ENCODE peak calls at places on chromosomes 13 and 19, in six cellular contexts. H is hepatocyte, V is tibial nerve, S is AG04449, P is Peyer's patch, F is BJ. X is an unnamed sample.

GRCh38 chr13:37338721-37339120 is 233.3 kb upstream of the CSNK1A1L start:
- DNase-seq in H (no peak), V (no peak), S (no peak), P (no peak), F (no peak), X (no peak)

GRCh38 chr13:113731192-113732175 is 27.5 kb upstream of the TMEM255B start:
- DNase-seq in H (no peak), V (no peak), S (no peak), P (no peak), F (no peak), X (no peak)

GRCh38 chr13:81480634-81481033 is 1139.7 kb upstream of the SPRY2 start:
- DNase-seq in H (peak), V (no peak), S (no peak), P (no peak), F (no peak), X (no peak)

GRCh38 chr19:16659464-16659831 is 496 bp downstream of the SMIM7 start:
- DNase-seq in H (no peak), V (no peak), S (no peak), P (no peak), F (no peak), X (no peak)

GRCh38 chr13:110713981-110714797 is 689 bp downstream of the ING1 start:
- DNase-seq in H (peak), V (peak), S (no peak), P (peak), F (no peak), X (no peak)

GRCh38 chr19:19482785-19483625 is 32.3 kb downstream of the TSSK6 start:
- DNase-seq in H (no peak), V (no peak), S (no peak), P (no peak), F (no peak), X (no peak)

GRCh38 chr13:42152495-42152894 is 104.0 kb downstream of the DGKH start:
- DNase-seq in H (no peak), V (no peak), S (no peak), P (no peak), F (no peak), X (no peak)

GRCh38 chr19:50601407-50602088 is 33.3 kb upstream of the LRRC4B start:
- DNase-seq in H (no peak), V (no peak), S (no peak), P (no peak), F (no peak), X (no peak)

GRCh38 chr13:47046706-47047105 is 149.9 kb upstream of the HTR2A start:
- DNase-seq in H (no peak), V (no peak), S (no peak), P (no peak), F (no peak), X (no peak)

GRCh38 chr13:101673360-101674105 is 221.1 kb downstream of the ITGBL1 start:
- DNase-seq in H (no peak), V (no peak), S (no peak), P (no peak), F (no peak), X (no peak)

GRCh38 chr13:71771144-71771543 is 95.9 kb downstream of the DACH1 start:
- DNase-seq in H (no peak), V (no peak), S (no peak), P (no peak), F (no peak), X (no peak)

GRCh38 chr13:26914624-26915023 is 154.0 kb upstream of the GPR12 start:
- DNase-seq in H (no peak), V (no peak), S (no peak), P (no peak), F (no peak), X (no peak)

GRCh38 chr13:24626449-24626848 is 53.8 kb upstream of the ATP12A start:
- DNase-seq in H (no peak), V (no peak), S (no peak), P (peak), F (no peak), X (no peak)

GRCh38 chr13:99307247-99307646 is at the start of gene GPR183:
- DNase-seq in H (no peak), V (no peak), S (no peak), P (no peak), F (no peak), X (no peak)

GRCh38 chr13:44396963-44397580 is 23.4 kb downstream of the SERP2 start:
- DNase-seq in H (peak), V (no peak), S (no peak), P (no peak), F (peak), X (peak)

GRCh38 chr19:38555200-38555599 is 62.6 kb downstream of the MAP4K1 start:
- DNase-seq in H (no peak), V (no peak), S (no peak), P (no peak), F (no peak), X (no peak)

GRCh38 chr13:74210693-74211393 is 76.6 kb upstream of the KLF12 start:
- DNase-seq in H (peak), V (no peak), S (peak), P (no peak), F (peak), X (peak)

GRCh38 chr13:110910013-110910890 is 4.6 kb downstream of the ANKRD10 start:
- DNase-seq in H (no peak), V (no peak), S (no peak), P (peak), F (no peak), X (no peak)

GRCh38 chr13:99105160-99105559 is 95.5 kb upstream of the UBAC2 start:
- DNase-seq in H (no peak), V (no peak), S (no peak), P (no peak), F (no peak), X (no peak)

GRCh38 chr13:61095885-61096284 is 319.8 kb downstream of the PCDH20 start:
- DNase-seq in H (no peak), V (no peak), S (no peak), P (no peak), F (no peak), X (no peak)

GRCh38 chr13:39415403-39415802 is 187.6 kb downstream of the LHFPL6 start:
- DNase-seq in H (no peak), V (no peak), S (no peak), P (no peak), F (no peak), X (no peak)

GRCh38 chr19:18848860-18849661 is 17.3 kb downstream of the UPF1 start:
- DNase-seq in H (no peak), V (peak), S (no peak), P (peak), F (no peak), X (no peak)

GRCh38 chr13:27170221-27170520 is 1.4 kb downstream of the USP12 start:
- DNase-seq in H (no peak), V (no peak), S (no peak), P (no peak), F (no peak), X (no peak)

GRCh38 chr13:76852991-76853390 is 33.2 kb downstream of the KCTD12 start:
- DNase-seq in H (no peak), V (no peak), S (no peak), P (no peak), F (no peak), X (peak)

GRCh38 chr13:97976551-97977375 is 23.3 kb downstream of the IPO5 start:
- DNase-seq in H (peak), V (no peak), S (no peak), P (no peak), F (no peak), X (no peak)

GRCh38 chr13:79709526-79709925 is 228.6 kb downstream of the NDFIP2 start:
- DNase-seq in H (no peak), V (no peak), S (no peak), P (no peak), F (peak), X (no peak)

GRCh38 chr19:38278751-38279150 is 14.4 kb downstream of the SPINT2 start:
- DNase-seq in H (no peak), V (no peak), S (no peak), P (no peak), F (no peak), X (no peak)

GRCh38 chr13:40057228-40057627 is 401.8 kb downstream of the COG6 start:
- DNase-seq in H (no peak), V (no peak), S (no peak), P (no peak), F (no peak), X (no peak)

GRCh38 chr19:53849237-53849676 is 18.4 kb upstream of the MYADM start:
- DNase-seq in H (no peak), V (no peak), S (no peak), P (no peak), F (peak), X (no peak)

GRCh38 chr19:7928334-7928706 is 2.4 kb upstream of the CTXN1 start:
- DNase-seq in H (no peak), V (no peak), S (no peak), P (no peak), F (no peak), X (no peak)
- H3K4me3 ChIP-seq in H (no peak), V (no peak), S (no peak), P (no peak), F (peak), X (no peak)

DNA sequence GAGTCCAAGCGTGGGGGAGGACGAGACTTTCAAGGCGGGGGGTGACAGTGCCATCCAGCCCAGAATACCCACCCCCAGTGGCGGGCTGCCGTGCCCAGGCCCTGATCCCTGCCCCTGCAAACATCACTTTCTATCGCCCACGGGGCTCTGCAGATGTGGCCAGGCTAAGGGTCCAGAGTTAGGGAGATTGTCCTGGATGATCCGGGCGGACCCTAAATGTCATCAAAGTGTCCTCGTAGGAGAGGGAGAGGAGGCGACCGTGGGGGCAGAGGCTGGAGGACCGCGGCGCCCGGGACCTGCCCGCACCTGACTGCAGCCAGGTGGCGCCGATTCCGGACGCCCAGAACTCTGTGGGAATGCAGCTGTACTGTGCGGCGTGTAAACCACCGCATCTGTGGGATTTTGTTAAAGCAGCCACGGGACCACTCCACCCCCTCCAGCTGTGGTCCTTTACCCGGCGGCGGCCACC is 32.4 kb downstream of the GJA3 start:
- DNase-seq in H (peak), V (no peak), S (no peak), P (peak), F (no peak), X (no peak)
- TF ChIP-seq CTCF in H (peak), V (peak), S (peak), P (peak), F (peak), X (peak)

DNA sequence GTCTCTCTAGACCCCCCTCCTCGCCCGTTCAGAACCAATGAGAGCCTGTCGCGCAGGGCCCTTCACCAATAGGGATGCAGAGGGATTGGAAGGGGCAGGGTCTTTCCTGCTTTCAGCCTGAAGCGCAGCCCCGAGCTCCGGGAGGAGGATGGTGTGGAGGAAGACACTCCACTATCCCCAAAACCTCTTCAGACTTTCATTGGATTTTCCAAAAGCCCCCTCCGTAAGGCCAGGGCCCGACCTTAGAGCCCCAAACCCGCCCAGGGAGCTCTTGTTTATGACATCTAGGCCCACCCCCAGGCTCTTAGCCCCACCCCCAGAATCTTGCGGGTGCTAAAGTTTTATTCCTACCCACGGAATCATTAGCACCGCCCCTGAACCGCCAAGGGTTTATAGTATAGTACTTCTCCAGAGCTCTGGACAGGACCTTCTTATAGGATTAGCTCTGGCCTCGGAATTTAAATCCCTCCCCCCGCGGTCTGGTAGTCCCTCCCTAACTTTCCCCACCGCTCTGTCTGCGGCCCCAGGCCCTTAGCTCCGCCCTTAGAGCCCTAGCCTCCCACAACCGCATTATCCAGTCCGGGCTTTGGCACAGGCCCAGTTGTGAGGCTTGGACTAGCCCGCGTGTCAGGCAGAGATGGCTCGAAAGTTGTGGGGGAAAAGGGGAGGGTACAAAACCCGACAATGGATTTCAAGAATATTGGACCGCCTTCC is 6.6 kb upstream of the EML2 start:
- DNase-seq in H (peak), V (no peak), S (no peak), P (peak), F (peak), X (no peak)
- H3K4me3 ChIP-seq in H (peak), V (peak), S (peak), P (peak), F (peak), X (peak)

GRCh38 chr19:29844891-29845575 is 33.2 kb downstream of the CCNE1 start:
- DNase-seq in H (peak), V (peak), S (peak), P (peak), F (peak), X (peak)
- TF ChIP-seq CTCF in H (no peak), V (no peak), S (no peak), P (no peak), F (no peak), X (no peak)

GRCh38 chr13:108657520-108657919 is 28.1 kb downstream of the MYO16 start:
- DNase-seq in H (no peak), V (no peak), S (no peak), P (no peak), F (no peak), X (no peak)
- H3K4me3 ChIP-seq in H (no peak), V (no peak), S (no peak), P (no peak), F (no peak), X (no peak)

DNA sequence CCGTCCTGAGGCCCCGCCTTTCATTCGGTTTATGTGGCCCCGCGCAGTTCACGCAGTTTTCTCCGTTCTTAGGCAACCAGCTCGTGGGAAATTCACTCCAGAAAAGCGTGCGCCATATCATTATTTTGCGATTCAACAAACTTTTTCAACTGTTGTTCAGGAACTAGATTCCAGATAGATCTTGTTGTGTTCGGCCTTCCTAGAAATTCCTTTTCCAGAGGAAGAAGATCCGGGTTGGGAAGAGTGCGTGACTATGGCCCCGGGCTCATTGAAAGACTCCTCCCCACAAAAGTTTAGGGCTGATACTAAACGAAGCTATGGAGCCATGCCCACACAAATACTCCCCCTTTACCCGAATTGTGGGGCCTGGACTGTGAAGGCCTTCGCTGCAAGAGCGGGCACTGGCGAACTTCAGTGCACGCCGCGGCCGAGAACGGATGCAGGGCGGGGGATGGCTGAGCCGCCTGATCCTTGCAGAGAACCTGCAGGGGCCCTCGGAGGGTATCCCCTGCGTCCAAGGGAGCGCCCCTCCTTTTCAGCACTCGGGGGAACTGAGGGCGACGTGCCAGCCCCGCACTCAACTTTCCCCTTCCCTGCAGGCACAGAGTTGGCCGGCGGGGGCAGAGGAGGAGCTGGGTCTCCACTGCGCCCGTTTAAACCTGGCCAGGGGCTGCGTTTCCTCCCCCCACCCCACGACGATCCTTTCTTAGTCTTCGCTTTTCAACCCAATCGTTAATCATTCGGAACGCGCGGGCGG is 904 bp upstream of the SOX1 start:
- DNase-seq in H (no peak), V (no peak), S (no peak), P (no peak), F (no peak), X (no peak)
- TF ChIP-seq CTCF in H (no peak), V (no peak), S (no peak), P (no peak), F (no peak), X (no peak)

GRCh38 chr19:20558011-20558410 is 7.6 kb downstream of the ZNF737 start:
- DNase-seq in H (no peak), V (no peak), S (no peak), P (no peak), F (no peak), X (no peak)

GRCh38 chr19:20558571-20558970 is 7.0 kb downstream of the ZNF737 start:
- DNase-seq in H (no peak), V (no peak), S (no peak), P (no peak), F (no peak), X (no peak)
- H3K4me3 ChIP-seq in H (no peak), V (no peak), S (no peak), P (no peak), F (no peak), X (no peak)

GRCh38 chr19:46502891-46503290 is 7.2 kb upstream of the PNMA8B start:
- DNase-seq in H (no peak), V (no peak), S (no peak), P (no peak), F (no peak), X (no peak)
- TF ChIP-seq CTCF in H (no peak), V (no peak), S (no peak), P (no peak), F (no peak), X (no peak)